ENCODE peak calls at places on chromosomes 6 and 20, in four cellular contexts. R is HepG2, N is IMR-90, H is K562. D is an unnamed sample.

GRCh38 chr6:81606965-81607381 is 145.5 kb downstream of the TENT5A start:
- DNase-seq in R (no peak), N (peak; percentile 91), H (no peak), D (no peak)

GRCh38 chr20:24868396-24868927 is 80.6 kb upstream of the CST7 start:
- DNase-seq in R (no peak), N (no peak), H (no peak), D (no peak)

GRCh38 chr20:59025511-59025910 is 6.3 kb downstream of the TUBB1 start:
- DNase-seq in R (no peak), N (no peak), H (no peak), D (no peak)

GRCh38 chr6:29887330-29887818 is 55.0 kb upstream of the HLA-A start:
- DNase-seq in R (no peak), N (peak; percentile 11), H (no peak), D (no peak)

GRCh38 chr20:45343445-45343866 is 4.8 kb downstream of the SDC4 start:
- DNase-seq in R (peak; percentile 76), N (no peak), H (peak; percentile 57), D (no peak)

GRCh38 chr20:41733151-41733550 is 115.0 kb upstream of the CHD6 start:
- DNase-seq in R (no peak), N (no peak), H (no peak), D (no peak)

GRCh38 chr6:36839819-36840379 is 655 bp upstream of the CPNE5 start:
- DNase-seq in R (no peak), N (no peak), H (peak; percentile 77), D (peak; percentile 15)

GRCh38 chr20:44431502-44432234 is 44.0 kb upstream of the TTPAL start:
- DNase-seq in R (peak; percentile 72), N (no peak), H (no peak), D (no peak)

GRCh38 chr6:53347921-53348435 is 772 bp downstream of the ELOVL5 start:
- DNase-seq in R (peak; percentile 54), N (peak; percentile 52), H (peak; percentile 68), D (no peak)

GRCh38 chr6:1076531-1077453 is 235.1 kb upstream of the FOXQ1 start:
- DNase-seq in R (no peak), N (no peak), H (no peak), D (no peak)

GRCh38 chr6:156029296-156029985 is 573.8 kb upstream of the NOX3 start:
- DNase-seq in R (no peak), N (no peak), H (no peak), D (no peak)

GRCh38 chr6:105759946-105760345 is 326.2 kb upstream of the PRDM1 start:
- DNase-seq in R (no peak), N (peak; percentile 95), H (no peak), D (peak; percentile 48)

GRCh38 chr20:39829255-39829654 is 859.8 kb downstream of the MAFB start:
- DNase-seq in R (no peak), N (peak; percentile 41), H (no peak), D (no peak)

GRCh38 chr6:152893187-152893586 is 89.7 kb downstream of the FBXO5 start:
- DNase-seq in R (no peak), N (no peak), H (no peak), D (no peak)

GRCh38 chr6:37174515-37175331 is 4.8 kb downstream of the PIM1 start:
- DNase-seq in R (no peak), N (no peak), H (no peak), D (no peak)

GRCh38 chr20:60715172-60715571 is 536.9 kb upstream of the CDH4 start:
- DNase-seq in R (no peak), N (no peak), H (peak; percentile 30), D (peak; percentile 5)

GRCh38 chr6:111724505-111724904 is 118.8 kb upstream of the TRAF3IP2 start:
- DNase-seq in R (no peak), N (no peak), H (no peak), D (no peak)

GRCh38 chr20:40814328-40814960 is 125.4 kb upstream of the MAFB start:
- DNase-seq in R (no peak), N (no peak), H (no peak), D (no peak)

GRCh38 chr6:40139447-40139846 is 205.2 kb upstream of the MOCS1 start:
- DNase-seq in R (no peak), N (no peak), H (peak; percentile 44), D (no peak)

GRCh38 chr20:33130553-33130952 is 37.4 kb upstream of the BPIFA2 start:
- DNase-seq in R (no peak), N (no peak), H (no peak), D (no peak)

GRCh38 chr6:93417421-93417996 is 1.9 kb downstream of the EPHA7 start:
- DNase-seq in R (no peak), N (no peak), H (no peak), D (peak; percentile 19)

GRCh38 chr6:132708002-132708401 is 5.9 kb downstream of the VNN1 start:
- DNase-seq in R (no peak), N (no peak), H (no peak), D (no peak)

GRCh38 chr20:52592567-52592966 is 379.6 kb upstream of the TSHZ2 start:
- DNase-seq in R (no peak), N (no peak), H (no peak), D (no peak)

GRCh38 chr20:52596261-52596660 is 375.9 kb upstream of the TSHZ2 start:
- DNase-seq in R (no peak), N (no peak), H (no peak), D (no peak)

GRCh38 chr20:52595492-52595891 is 376.7 kb upstream of the TSHZ2 start:
- DNase-seq in R (no peak), N (no peak), H (no peak), D (no peak)

GRCh38 chr20:52590100-52590499 is 382.1 kb upstream of the TSHZ2 start:
- DNase-seq in R (no peak), N (no peak), H (no peak), D (no peak)

GRCh38 chr20:52593634-52594033 is 378.5 kb upstream of the TSHZ2 start:
- DNase-seq in R (no peak), N (no peak), H (no peak), D (no peak)
- TF ChIP-seq MAZ in R (no peak), N (no peak), H (no peak), D (no peak)

GRCh38 chr6:138814179-138814834 is 18.4 kb downstream of the ECT2L start:
- DNase-seq in R (peak; percentile 93), N (no peak), H (no peak), D (no peak)
- TF ChIP-seq MAZ in R (no peak), N (no peak), H (no peak), D (no peak)

GRCh38 chr6:148758492-148758891 is 11.7 kb downstream of the UST start:
- DNase-seq in R (no peak), N (no peak), H (no peak), D (no peak)

GRCh38 chr6:148757944-148758343 is 11.1 kb downstream of the UST start:
- DNase-seq in R (no peak), N (no peak), H (no peak), D (no peak)

GRCh38 chr6:148760143-148760505 is 13.3 kb downstream of the UST start:
- DNase-seq in R (no peak), N (no peak), H (no peak), D (no peak)

GRCh38 chr6:148760568-148761531 is 14.0 kb downstream of the UST start:
- DNase-seq in R (no peak), N (peak; percentile 92), H (no peak), D (no peak)

GRCh38 chr6:148761532-148761951 is 14.7 kb downstream of the UST start:
- DNase-seq in R (no peak), N (peak; percentile 22), H (no peak), D (no peak)
- TF ChIP-seq MAZ in R (no peak), N (no peak), H (no peak), D (no peak)

GRCh38 chr20:49570828-49571552 is 3.1 kb upstream of the PTGIS start:
- DNase-seq in R (no peak), N (peak; percentile 54), H (no peak), D (no peak)
- TF ChIP-seq MAZ in R (no peak), N (no peak), H (no peak), D (no peak)

DNA sequence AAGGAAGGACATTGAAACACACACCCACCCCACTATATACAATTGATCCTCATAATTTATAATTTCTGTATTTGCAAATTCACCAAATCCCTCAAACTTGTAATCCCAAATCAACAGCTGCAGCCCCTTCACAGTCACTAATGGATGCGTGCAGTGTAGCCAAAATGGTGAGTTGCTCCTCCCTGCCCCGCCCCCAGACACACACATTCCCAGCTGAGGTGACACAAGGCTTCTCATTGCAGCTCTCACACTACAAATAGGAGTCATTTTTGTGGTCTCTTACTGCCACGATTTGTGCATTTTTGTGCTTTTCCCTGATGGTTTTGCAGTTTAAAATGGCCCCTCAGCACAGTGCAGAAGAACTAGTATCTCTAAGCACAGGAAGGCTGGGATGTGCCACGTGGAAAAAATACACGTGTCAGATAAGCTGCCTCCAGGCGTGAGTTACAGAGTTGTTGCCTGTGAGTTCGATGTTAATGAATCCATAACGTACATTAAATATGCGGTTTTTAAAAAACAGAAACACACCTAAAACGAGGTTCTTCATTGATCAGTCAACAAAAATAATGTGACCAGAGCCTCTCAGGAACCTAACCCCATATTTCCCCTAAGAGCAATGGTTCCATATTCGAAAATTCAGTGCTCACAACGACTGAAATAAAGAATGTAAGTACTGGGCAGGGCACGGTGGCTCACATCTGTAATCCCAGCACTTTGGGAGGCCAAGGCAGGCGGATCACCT is 8.2 kb downstream of the ATP9A start:
- DNase-seq in R (peak; percentile 64), N (no peak), H (no peak), D (no peak)
- TF ChIP-seq MAZ in R (no peak), N (no peak), H (no peak), D (no peak)

GRCh38 chr6:73679009-73679408 is 17.0 kb upstream of the CD109 start:
- DNase-seq in R (no peak), N (no peak), H (no peak), D (no peak)

GRCh38 chr6:73680289-73680688 is 15.7 kb upstream of the CD109 start:
- DNase-seq in R (no peak), N (no peak), H (no peak), D (no peak)

GRCh38 chr6:73672290-73672689 is 18.5 kb upstream of the SLC17A5 start:
- DNase-seq in R (no peak), N (no peak), H (no peak), D (no peak)

DNA sequence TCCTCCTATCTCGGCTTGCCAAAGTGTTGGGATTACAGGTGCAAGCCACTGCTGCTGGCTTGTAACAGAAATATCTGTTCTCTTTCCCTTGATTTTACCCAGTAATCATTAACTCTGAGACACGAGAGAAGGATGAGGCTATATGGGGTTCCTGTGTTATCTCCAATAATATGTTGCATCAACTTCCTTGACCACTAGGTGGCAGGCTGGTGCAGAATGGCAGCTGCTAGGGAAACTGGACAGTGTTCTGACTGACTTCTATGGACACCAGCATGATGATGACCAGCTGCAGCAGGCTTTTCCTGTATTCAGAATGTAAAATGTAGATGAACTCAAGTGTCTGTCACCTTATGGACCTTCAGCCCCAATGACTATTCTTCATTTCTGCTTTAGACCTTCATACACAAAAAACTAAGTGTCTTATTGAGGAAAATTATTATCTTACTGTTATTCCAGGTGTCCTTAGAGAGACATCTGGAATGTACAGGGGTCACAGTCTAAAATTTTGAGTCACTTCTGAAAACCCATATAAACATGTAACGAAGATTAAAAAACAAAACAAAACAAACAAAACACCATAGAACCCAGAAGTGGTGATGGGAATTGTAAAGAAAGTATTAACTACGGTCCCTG is 20.4 kb upstream of the CD109 start:
- DNase-seq in R (peak; percentile 71), N (peak; percentile 81), H (peak; percentile 66), D (peak; percentile 53)
- TF ChIP-seq MAZ in R (no peak), N (no peak), H (no peak), D (no peak)

DNA sequence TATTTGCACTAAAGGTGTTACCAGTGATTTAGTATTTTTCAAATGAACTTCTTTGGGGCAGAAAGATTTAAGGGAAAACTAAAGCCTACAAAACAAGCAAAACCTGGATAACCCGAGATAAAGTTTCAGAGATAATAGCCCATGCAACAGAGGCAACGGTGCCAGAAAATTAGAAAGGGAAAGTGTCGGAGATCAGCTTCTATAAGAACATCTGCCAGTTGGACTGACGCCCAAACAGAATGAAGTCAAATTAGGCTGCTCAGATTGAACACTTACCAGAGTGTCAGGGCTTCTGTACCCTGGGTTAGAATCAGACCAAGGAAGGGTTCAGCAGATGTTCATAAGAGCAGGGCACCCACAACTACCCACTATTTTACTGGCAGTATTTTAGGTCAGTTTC is 12.9 kb downstream of the BMP2 start:
- DNase-seq in R (no peak), N (no peak), H (no peak), D (no peak)
- TF ChIP-seq MAZ in R (no peak), N (no peak), H (no peak), D (no peak)

D was measured in A549.